ENCODE peak calls at places on chromosomes 4 and X, in six cellular contexts. E, I, W, A, F and O are unnamed samples. For H3K4me1, the result is how much of the 10 kb centered on the place peaks cover.

GRCh38 chr4:128512767-128513322 is 225.2 kb upstream of the PGRMC2 start:
- DNase-seq in E (no peak), W (no peak), A (no peak), F (no peak), I (no peak), O (no peak)

GRCh38 chr4:39732728-39733127 is 34.8 kb downstream of the UBE2K start:
- DNase-seq in F (no peak), W (no peak), A (no peak), E (no peak), I (no peak), O (no peak)

GRCh38 chr4:1200425-1201035 is 28.1 kb upstream of the SPON2 start:
- DNase-seq in F (peak), E (peak), W (peak), I (no peak), A (peak), O (peak)

GRCh38 chr4:8403173-8403753 is 37.3 kb downstream of the ACOX3 start:
- DNase-seq in E (peak), W (peak), A (peak), I (peak), F (peak), O (peak)

GRCh38 chrX:132092439-132093065 is 35.3 kb downstream of the FRMD7 start:
- DNase-seq in I (peak), E (peak), F (peak), W (no peak), A (peak), O (peak)

GRCh38 chr4:143667461-143667860 is 33.0 kb downstream of the FREM3 start:
- DNase-seq in E (no peak), F (peak), A (peak), W (peak), I (peak), O (no peak)

GRCh38 chr4:101175896-101176676 is 171.2 kb downstream of the PPP3CA start:
- DNase-seq in E (no peak), A (no peak), I (peak), F (no peak), W (peak), O (peak)

GRCh38 chrX:150512426-150512825 is 56.0 kb upstream of the MTM1 start:
- DNase-seq in A (no peak), I (no peak), E (no peak), F (no peak), W (no peak), O (no peak)

GRCh38 chrX:134484039-134484438 is 24.1 kb downstream of the HPRT1 start:
- DNase-seq in A (peak), W (no peak), F (no peak), E (peak), I (no peak), O (no peak)

GRCh38 chr4:10188400-10189004 is 71.9 kb upstream of the WDR1 start:
- DNase-seq in F (no peak), A (no peak), E (no peak), W (no peak), I (no peak), O (no peak)

GRCh38 chr4:38009949-38010348 is 49.8 kb downstream of the PTTG2 start:
- DNase-seq in F (no peak), A (no peak), W (no peak), E (no peak), I (no peak), O (no peak)

GRCh38 chrX:19670854-19671620 is 155.7 kb upstream of the MAP3K15 start:
- DNase-seq in F (no peak), A (peak), I (peak), W (peak), E (no peak), O (peak)

GRCh38 chr4:183356931-183357675 is 34.9 kb upstream of the CLDN24 start:
- DNase-seq in I (no peak), A (no peak), W (no peak), F (peak), E (no peak), O (no peak)

GRCh38 chrX:38061335-38061734 is 55.0 kb downstream of the SYTL5 start:
- DNase-seq in I (no peak), W (no peak), E (no peak), A (no peak), F (no peak), O (no peak)

GRCh38 chrX:117743469-117744251 is 372.9 kb downstream of the KLHL13 start:
- DNase-seq in E (no peak), I (no peak), A (peak), F (no peak), W (no peak), O (no peak)

GRCh38 chrX:123732679-123733363 is at the start of gene THOC2:
- DNase-seq in A (peak), E (peak), I (peak), F (peak), W (peak), O (peak)

GRCh38 chrX:47648376-47648775 is 2.0 kb downstream of the ELK1 start:
- DNase-seq in E (no peak), A (no peak), I (no peak), W (no peak), F (no peak), O (no peak)

GRCh38 chr4:122921971-122922876 is at the start of gene NUDT6:
- DNase-seq in W (peak), A (peak), E (peak), I (peak), F (peak), O (peak)

GRCh38 chr4:99038213-99038612 is 42.7 kb downstream of the METAP1 start:
- DNase-seq in W (no peak), I (no peak), A (no peak), F (no peak), E (no peak), O (no peak)

GRCh38 chr4:158936238-158936637 is 166.6 kb upstream of the RAPGEF2 start:
- DNase-seq in E (no peak), F (no peak), A (no peak), I (peak), W (no peak), O (no peak)

GRCh38 chr4:75514131-75514948 is at the start of the genes RCHY1 and THAP6:
- DNase-seq in E (peak), A (peak), W (peak), F (peak), I (peak), O (peak)

GRCh38 chrX:23699636-23700194 is 32.4 kb downstream of the PRDX4 start:
- DNase-seq in F (no peak), W (no peak), A (no peak), I (peak), E (peak), O (peak)

GRCh38 chr4:176879370-176880116 is 86.8 kb upstream of the VEGFC start:
- DNase-seq in E (no peak), A (no peak), W (no peak), I (no peak), F (no peak), O (no peak)

GRCh38 chrX:16185725-16186136 is 18.4 kb downstream of the MAGEB17 start:
- DNase-seq in I (no peak), A (no peak), F (no peak), W (no peak), E (peak), O (no peak)

GRCh38 chrX:120604359-120604782 is 470 bp downstream of the MCTS1 start:
- DNase-seq in A (peak), W (no peak), F (no peak), E (peak), I (no peak), O (peak)

DNA sequence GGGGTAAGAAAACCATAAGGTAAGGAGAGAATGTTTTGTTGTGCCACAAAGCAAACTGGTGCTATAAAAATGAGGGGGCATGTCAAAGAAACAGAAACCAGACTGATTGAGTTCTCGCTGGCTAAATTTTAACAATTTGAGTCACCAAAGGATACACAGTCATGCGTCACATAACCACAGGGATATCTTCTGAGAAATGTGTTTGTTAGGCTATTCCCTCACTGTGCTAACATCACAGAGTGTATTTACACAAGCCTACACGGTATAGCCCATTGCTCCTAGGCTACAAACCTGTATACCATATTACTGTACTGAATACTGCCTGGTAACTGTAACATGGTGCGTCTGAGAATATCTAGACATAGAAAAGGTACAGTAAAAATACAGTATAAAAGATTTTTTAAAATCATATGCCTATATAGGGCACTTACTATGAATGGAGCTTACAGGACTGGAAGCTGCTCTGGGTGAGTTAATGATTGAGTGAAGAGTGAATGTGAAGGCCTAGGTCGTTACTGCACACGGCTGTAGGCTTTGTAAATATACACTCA is 50.1 kb downstream of the FBXW7 start:
- DNase-seq in E (no peak), A (no peak), I (no peak), W (no peak), F (no peak), O (no peak)
- TF ChIP-seq EP300 in E (no peak), A (no peak), I (no peak), W (no peak), F (no peak), O (no peak)

GRCh38 chr4:48904101-48904500 is 2.5 kb downstream of the OCIAD2 start:
- DNase-seq in I (no peak), A (no peak), E (no peak), W (no peak), F (no peak), O (no peak)

GRCh38 chr4:48907706-48908477 is 1.3 kb upstream of the OCIAD2 start:
- DNase-seq in I (no peak), A (no peak), F (no peak), W (no peak), E (no peak), O (no peak)

GRCh38 chr4:48906283-48907173 is at the start of gene OCIAD2:
- DNase-seq in E (no peak), F (peak), A (peak), I (no peak), W (peak), O (peak)

GRCh38 chr4:48904541-48905142 is 1.9 kb downstream of the OCIAD2 start:
- DNase-seq in E (no peak), I (no peak), W (no peak), A (no peak), F (no peak), O (no peak)

DNA sequence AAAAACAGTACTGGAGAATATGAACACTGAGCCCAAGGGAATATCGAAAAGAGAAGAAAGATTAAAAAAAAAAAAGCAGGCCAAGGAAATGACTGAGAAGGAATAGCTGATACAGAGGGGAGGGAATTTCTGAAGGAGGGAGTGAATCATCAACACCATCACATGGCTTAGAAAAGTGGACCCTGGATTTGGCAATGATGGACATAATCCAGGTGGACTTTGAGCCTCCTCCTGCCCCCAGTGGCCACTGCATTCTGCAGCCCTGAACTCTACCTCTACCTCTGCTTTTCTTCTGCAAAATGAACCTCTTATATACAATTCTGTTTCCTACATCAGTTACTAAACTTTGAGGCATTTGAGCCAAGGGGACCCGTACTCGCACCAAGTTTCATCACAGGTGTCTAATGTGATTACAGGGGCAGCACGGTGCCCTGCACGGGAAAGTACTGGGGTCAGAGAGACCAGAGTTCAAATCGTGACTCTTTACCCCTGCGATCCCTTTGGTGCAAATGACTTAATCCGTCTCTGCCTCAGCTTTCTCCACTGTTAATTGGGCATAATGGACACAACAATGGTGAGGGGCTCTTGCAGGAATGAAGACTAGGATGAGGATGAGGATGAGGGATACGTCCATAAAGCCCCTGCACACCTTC is 1.1 kb downstream of the OCIAD2 start:
- DNase-seq in W (no peak), I (no peak), E (no peak), A (peak), F (peak), O (peak)
- TF ChIP-seq CTCF in W (no peak), I (no peak), E (no peak), A (peak), F (no peak), O (no peak)

GRCh38 chr4:61004651-61005170 is 195.4 kb upstream of the ADGRL3 start:
- DNase-seq in F (no peak), W (no peak), E (no peak), A (no peak), I (no peak), O (no peak)
- H3K4me1 ChIP-seq in F (under half), W (under half), E (under half), A (under half), I (under half), O (under half)

DNA sequence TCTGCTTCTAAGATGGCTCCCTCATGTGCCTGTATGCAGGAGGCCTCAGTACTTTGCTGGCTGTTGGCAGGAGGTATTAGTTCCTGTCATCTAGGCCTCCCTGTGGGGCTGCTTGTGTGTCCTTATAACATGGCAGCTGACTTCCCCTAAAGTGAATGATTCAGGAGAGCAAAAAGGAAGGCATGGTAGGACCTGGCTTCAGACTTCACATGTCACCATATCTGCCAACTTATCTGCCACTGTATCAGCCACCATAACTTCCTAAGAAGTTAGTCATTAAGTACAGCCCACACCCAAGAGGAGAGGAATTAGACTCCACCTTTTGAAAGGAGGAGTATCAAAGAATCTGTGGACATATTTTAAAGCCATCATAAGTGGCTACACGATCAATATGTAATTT is 122.5 kb downstream of the UCHL1 start:
- DNase-seq in F (no peak), E (no peak), W (no peak), A (no peak), I (no peak), O (no peak)
- TF ChIP-seq EP300 in F (no peak), E (no peak), W (no peak), A (no peak), I (no peak), O (no peak)

DNA sequence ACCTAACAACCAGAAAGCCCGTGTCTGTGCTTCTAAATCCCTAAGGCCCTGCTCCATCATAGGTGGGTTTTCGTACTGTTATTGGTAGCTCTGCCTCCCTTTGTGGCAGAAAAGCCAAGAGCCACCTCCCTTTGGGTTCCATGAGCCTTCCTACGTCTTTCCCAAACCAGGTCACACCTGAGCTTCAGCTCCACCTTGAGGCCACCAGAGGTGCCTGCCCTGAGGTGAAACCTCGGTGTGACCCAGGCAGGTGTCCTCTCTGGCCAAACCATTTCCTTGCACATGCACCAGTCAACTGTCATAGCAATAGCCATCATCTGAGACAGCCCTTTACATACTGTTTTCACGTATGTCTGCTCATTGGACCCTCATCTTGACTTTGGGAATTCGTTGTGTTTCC is 188.0 kb upstream of the RBPJ start:
- DNase-seq in W (no peak), E (no peak), I (no peak), F (no peak), A (no peak), O (no peak)
- TF ChIP-seq CTCF in W (no peak), E (peak), I (no peak), F (no peak), A (no peak), O (no peak)